ENCODE peak calls at places on chromosomes 11 and 22, in eight cellular contexts. N is mucosa of gallbladder; Z is activated CD8-positive, alpha-beta memory T cell treated with anti-CD3 and anti-CD28 coated beads, Interleukin-2, amount 50 U/mL, for 4 hours; T is Ammon's horn; R is left cardiac atrium; S is NCI-H1092; E is activated CD4-positive, alpha-beta T cell treated with anti-CD3 and anti-CD28 coated beads for 24 hours; L is ELR. W is an unnamed sample.

GRCh38 chr22:43094085-43094484 is 4.9 kb upstream of the TTLL1 start:
- DNase-seq in N (peak; percentile 33), Z (no peak), T (no peak), R (peak; percentile 78), S (no peak), E (no peak), L (peak; percentile 71), W (no peak)

GRCh38 chr11:34027516-34028406 is 23.8 kb upstream of the CAPRIN1 start:
- DNase-seq in N (peak; percentile 74), Z (no peak), T (no peak), R (no peak), S (peak; percentile 80), E (no peak), L (no peak), W (no peak)

GRCh38 chr11:111586305-111586915 is 15.8 kb upstream of the SIK2 start:
- DNase-seq in N (peak; percentile 42), Z (peak; percentile 45), T (peak; percentile 68), R (no peak), S (peak; percentile 43), E (peak; percentile 36), L (peak; percentile 74), W (no peak)

GRCh38 chr11:19734171-19734570 is 21.5 kb downstream of the NAV2 start:
- DNase-seq in N (no peak), Z (no peak), T (no peak), R (no peak), S (no peak), E (no peak), L (peak; percentile 14), W (no peak)

GRCh38 chr11:123671534-123671933 is 17.1 kb upstream of the SCN3B start:
- DNase-seq in N (no peak), Z (no peak), T (peak; percentile 32), R (no peak), S (no peak), E (no peak), L (no peak), W (no peak)

GRCh38 chr11:101014600-101015242 is 114.9 kb downstream of the PGR start:
- DNase-seq in N (no peak), Z (no peak), T (no peak), R (no peak), S (no peak), E (no peak), L (no peak), W (no peak)

GRCh38 chr11:123570939-123571590 is 83.4 kb downstream of the SCN3B start:
- DNase-seq in N (no peak), Z (no peak), T (no peak), R (no peak), S (no peak), E (no peak), L (no peak), W (no peak)

GRCh38 chr11:1017269-1018005 is 19.1 kb downstream of the MUC6 start:
- DNase-seq in N (no peak), Z (no peak), T (peak; percentile 27), R (no peak), S (no peak), E (no peak), L (peak; percentile 9), W (no peak)

GRCh38 chr22:47043835-47044721 is 281.6 kb downstream of the TBC1D22A start:
- DNase-seq in N (no peak), Z (no peak), T (no peak), R (no peak), S (no peak), E (no peak), L (peak; percentile 30), W (no peak)

GRCh38 chr11:128428876-128429416 is 158.4 kb downstream of the ETS1 start:
- DNase-seq in N (no peak), Z (no peak), T (no peak), R (no peak), S (no peak), E (no peak), L (no peak), W (no peak)

GRCh38 chr11:92662580-92662979 is 306.9 kb upstream of the MTNR1B start:
- DNase-seq in N (no peak), Z (no peak), T (no peak), R (no peak), S (no peak), E (no peak), L (no peak), W (no peak)

GRCh38 chr22:46297151-46297819 is 615 bp downstream of the GTSE1 start:
- DNase-seq in N (no peak), Z (no peak), T (no peak), R (peak; percentile 44), S (no peak), E (no peak), L (peak; percentile 80), W (peak; percentile 61)

GRCh38 chr11:134134167-134134566 is 65.3 kb downstream of the JAM3 start:
- DNase-seq in N (no peak), Z (no peak), T (no peak), R (no peak), S (no peak), E (no peak), L (no peak), W (no peak)

GRCh38 chr22:43008509-43008908 is 6.4 kb downstream of the PACSIN2 start:
- DNase-seq in N (no peak), Z (no peak), T (no peak), R (peak; percentile 62), S (no peak), E (no peak), L (no peak), W (no peak)

GRCh38 chr11:954392-955144 is 28.9 kb downstream of the AP2A2 start:
- DNase-seq in N (no peak), Z (no peak), T (no peak), R (no peak), S (no peak), E (no peak), L (no peak), W (no peak)

GRCh38 chr11:45475135-45475534 is 189.0 kb upstream of the SYT13 start:
- DNase-seq in N (no peak), Z (no peak), T (no peak), R (no peak), S (no peak), E (no peak), L (no peak), W (no peak)

GRCh38 chr22:36374603-36375024 is 13.2 kb downstream of the MYH9 start:
- DNase-seq in N (no peak), Z (peak; percentile 73), T (no peak), R (peak; percentile 56), S (no peak), E (no peak), L (peak; percentile 96), W (no peak)

GRCh38 chr11:69915501-69916250 is 96.5 kb upstream of the FGF3 start:
- DNase-seq in N (peak; percentile 91), Z (peak; percentile 39), T (peak; percentile 17), R (peak; percentile 91), S (peak; percentile 65), E (peak; percentile 37), L (peak; percentile 77), W (peak; percentile 96)

GRCh38 chr11:5476184-5476819 is 12.2 kb upstream of the OR52D1 start:
- DNase-seq in N (peak; percentile 29), Z (peak; percentile 18), T (peak; percentile 63), R (peak; percentile 32), S (no peak), E (peak; percentile 23), L (peak; percentile 63), W (peak; percentile 59)

GRCh38 chr11:61650781-61651571 is 29.2 kb upstream of the DAGLA start:
- DNase-seq in N (no peak), Z (no peak), T (no peak), R (no peak), S (no peak), E (no peak), L (no peak), W (no peak)

GRCh38 chr22:32991353-32992115 is 66.6 kb downstream of the SYN3 start:
- DNase-seq in N (no peak), Z (no peak), T (no peak), R (peak; percentile 55), S (no peak), E (no peak), L (no peak), W (no peak)

GRCh38 chr11:110907629-110908028 is 195.4 kb upstream of the ARHGAP20 start:
- DNase-seq in N (peak; percentile 75), Z (no peak), T (no peak), R (no peak), S (no peak), E (no peak), L (peak; percentile 51), W (no peak)

GRCh38 chr11:62152245-62153086 is 28.7 kb downstream of the INCENP start:
- DNase-seq in N (no peak), Z (no peak), T (no peak), R (no peak), S (no peak), E (no peak), L (no peak), W (peak; percentile 39)